ENCODE peak calls at places on chromosomes 2 and 18, in six cellular contexts. G, P, Q, W, V and Z are unnamed samples.

GRCh38 chr2:239775623-239776440 is 249.3 kb downstream of the NDUFA10 start:
- DNase-seq in G (peak; percentile 16), P (no peak), Q (no peak), W (no peak), V (no peak), Z (no peak)

GRCh38 chr18:76658627-76659026 is 163.6 kb upstream of the ZNF516 start:
- DNase-seq in G (no peak), P (peak; percentile 20), Q (no peak), W (no peak), V (no peak), Z (no peak)

GRCh38 chr2:207334631-207335371 is 169.1 kb upstream of the KLF7 start:
- DNase-seq in G (peak; percentile 61), P (peak; percentile 96), Q (peak; percentile 52), W (peak; percentile 81), V (peak; percentile 79), Z (peak; percentile 100)

GRCh38 chr18:48453330-48454063 is 44.3 kb upstream of the ZBTB7C start:
- DNase-seq in G (no peak), P (peak; percentile 23), Q (no peak), W (no peak), V (no peak), Z (no peak)

GRCh38 chr2:188032306-188032705 is 259.4 kb upstream of the GULP1 start:
- DNase-seq in G (no peak), P (no peak), Q (no peak), W (no peak), V (no peak), Z (no peak)

GRCh38 chr18:48164096-48164475 is 233.6 kb upstream of the SMAD2 start:
- DNase-seq in G (no peak), P (no peak), Q (no peak), W (no peak), V (no peak), Z (no peak)

GRCh38 chr2:133605031-133605773 is 36.9 kb upstream of the NCKAP5 start:
- DNase-seq in G (no peak), P (no peak), Q (no peak), W (no peak), V (no peak), Z (peak; percentile 29)

GRCh38 chr2:242002944-242003343 is 133.4 kb downstream of the RTP5 start:
- DNase-seq in G (no peak), P (no peak), Q (no peak), W (no peak), V (no peak), Z (no peak)

GRCh38 chr2:239401450-239402227 is 819 bp upstream of the HDAC4 start:
- DNase-seq in G (peak; percentile 97), P (peak; percentile 93), Q (peak; percentile 96), W (peak; percentile 95), V (peak; percentile 100), Z (peak; percentile 87)

GRCh38 chr2:6369266-6369665 is 496.4 kb downstream of the CMPK2 start:
- DNase-seq in G (no peak), P (no peak), Q (no peak), W (no peak), V (no peak), Z (no peak)

GRCh38 chr2:128375454-128375853 is 56.8 kb upstream of the HS6ST1 start:
- DNase-seq in G (no peak), P (no peak), Q (no peak), W (no peak), V (peak; percentile 54), Z (no peak)

GRCh38 chr2:100427627-100428258 is 10.3 kb upstream of the CHST10 start:
- DNase-seq in G (no peak), P (peak; percentile 77), Q (peak; percentile 53), W (peak; percentile 63), V (peak; percentile 42), Z (no peak)

GRCh38 chr18:66999003-66999402 is 395.1 kb upstream of the CDH19 start:
- DNase-seq in G (no peak), P (no peak), Q (no peak), W (no peak), V (no peak), Z (peak; percentile 13)

GRCh38 chr2:18684202-18685040 is 95.1 kb upstream of the NT5C1B start:
- DNase-seq in G (no peak), P (peak; percentile 75), Q (no peak), W (no peak), V (peak; percentile 29), Z (no peak)

GRCh38 chr2:26606847-26607190 is 34.3 kb downstream of the CIB4 start:
- DNase-seq in G (no peak), P (no peak), Q (no peak), W (no peak), V (no peak), Z (no peak)

GRCh38 chr2:143745060-143745459 is 615.8 kb downstream of the ARHGAP15 start:
- DNase-seq in G (no peak), P (no peak), Q (no peak), W (no peak), V (no peak), Z (peak; percentile 75)

GRCh38 chr2:239157766-239158165 is 243.1 kb downstream of the HDAC4 start:
- DNase-seq in G (peak; percentile 49), P (peak; percentile 36), Q (no peak), W (peak; percentile 29), V (peak; percentile 47), Z (peak; percentile 46)

GRCh38 chr2:78845786-78846185 is 179.7 kb upstream of the REG3G start:
- DNase-seq in G (no peak), P (no peak), Q (no peak), W (no peak), V (no peak), Z (no peak)

GRCh38 chr2:2856723-2857415 is 520.7 kb downstream of the EIPR1 start:
- DNase-seq in G (no peak), P (no peak), Q (no peak), W (no peak), V (no peak), Z (no peak)

GRCh38 chr2:24935145-24935544 is 15.1 kb upstream of the ADCY3 start:
- DNase-seq in G (no peak), P (no peak), Q (no peak), W (no peak), V (no peak), Z (no peak)

GRCh38 chr2:23900927-23901322 is 26.0 kb downstream of the ATAD2B start:
- DNase-seq in G (no peak), P (peak; percentile 90), Q (no peak), W (no peak), V (peak; percentile 39), Z (peak; percentile 46)

GRCh38 chr2:98175811-98176210 is 88.8 kb downstream of the VWA3B start:
- DNase-seq in G (no peak), P (peak; percentile 5), Q (no peak), W (no peak), V (no peak), Z (no peak)

GRCh38 chr18:61606068-61606660 is 272.9 kb downstream of the CDH20 start:
- DNase-seq in G (no peak), P (peak; percentile 57), Q (no peak), W (peak; percentile 44), V (peak; percentile 36), Z (peak; percentile 30)

GRCh38 chr2:36373149-36373880 is 17.7 kb downstream of the CRIM1 start:
- DNase-seq in G (no peak), P (peak; percentile 83), Q (peak; percentile 52), W (no peak), V (no peak), Z (peak; percentile 60)

GRCh38 chr2:88059979-88060906 is 4.7 kb upstream of the KRCC1 start:
- DNase-seq in G (no peak), P (peak; percentile 58), Q (peak; percentile 45), W (no peak), V (peak; percentile 62), Z (peak; percentile 30)

GRCh38 chr18:77071711-77072292 is 60.8 kb downstream of the MBP start:
- DNase-seq in G (no peak), P (peak; percentile 97), Q (peak; percentile 83), W (peak; percentile 67), V (peak; percentile 66), Z (peak; percentile 78)

GRCh38 chr2:234795974-234796690 is 155.7 kb upstream of the SH3BP4 start:
- DNase-seq in G (peak; percentile 76), P (no peak), Q (no peak), W (no peak), V (no peak), Z (no peak)

GRCh38 chr2:224009605-224010330 is 29.3 kb downstream of the SERPINE2 start:
- DNase-seq in G (no peak), P (peak; percentile 23), Q (peak; percentile 43), W (no peak), V (no peak), Z (no peak)

GRCh38 chr18:47247036-47247832 is 4.2 kb downstream of the SKOR2 start:
- DNase-seq in G (no peak), P (no peak), Q (no peak), W (no peak), V (peak; percentile 59), Z (no peak)

GRCh38 chr2:68565858-68566257 is 77.5 kb upstream of the PROKR1 start:
- DNase-seq in G (no peak), P (peak; percentile 63), Q (no peak), W (no peak), V (no peak), Z (peak; percentile 36)

GRCh38 chr18:43543236-43543635 is 265.9 kb upstream of the SYT4 start:
- DNase-seq in G (no peak), P (no peak), Q (no peak), W (no peak), V (no peak), Z (no peak)

GRCh38 chr18:49934457-49934856 is 121.1 kb upstream of the ACAA2 start:
- DNase-seq in G (no peak), P (peak; percentile 80), Q (no peak), W (no peak), V (no peak), Z (peak; percentile 24)